ENCODE peak calls at places on chromosomes 2 and 18, in four cellular contexts. F is T-helper 1 cell, P is HL-60, X is H9. T is an unnamed sample.

GRCh38 chr2:150882751-150883520 is 378.7 kb downstream of the RBM43 start:
- DNase-seq in F (no peak), P (no peak), X (no peak), T (no peak)

GRCh38 chr2:109170645-109171044 is 41.6 kb downstream of the SH3RF3 start:
- DNase-seq in F (no peak), P (no peak), X (peak), T (no peak)

GRCh38 chr18:12410121-12410520 is 2.4 kb downstream of the PRELID3A start:
- DNase-seq in F (no peak), P (no peak), X (no peak), T (no peak)

GRCh38 chr2:102082591-102083586 is 59.7 kb upstream of the IL1R1 start:
- DNase-seq in F (no peak), P (peak), X (no peak), T (no peak)

GRCh38 chr2:226855766-226856165 is 19.9 kb downstream of the RHBDD1 start:
- DNase-seq in F (no peak), P (no peak), X (no peak), T (no peak)

GRCh38 chr2:10136187-10136934 is 13.8 kb downstream of the RRM2 start:
- DNase-seq in F (no peak), P (no peak), X (no peak), T (no peak)

GRCh38 chr2:48147719-48148118 is 241.4 kb upstream of the FBXO11 start:
- DNase-seq in F (no peak), P (no peak), X (no peak), T (no peak)

GRCh38 chr2:127149384-127149783 is 42.4 kb upstream of the BIN1 start:
- DNase-seq in F (no peak), P (no peak), X (no peak), T (no peak)

GRCh38 chr2:222939208-222939846 is 78.5 kb downstream of the ACSL3 start:
- DNase-seq in F (no peak), P (peak), X (peak), T (peak)

GRCh38 chr2:27191107-27191829 is 20.6 kb upstream of the ATRAID start:
- DNase-seq in F (no peak), P (peak), X (peak), T (peak)

GRCh38 chr2:189049709-189050108 is 75.5 kb downstream of the COL3A1 start:
- DNase-seq in F (no peak), P (no peak), X (no peak), T (no peak)

GRCh38 chr18:41324020-41324791 is 630.8 kb upstream of the PIK3C3 start:
- DNase-seq in F (no peak), P (no peak), X (no peak), T (no peak)

GRCh38 chr2:150472122-150472899 is 15.2 kb downstream of the RND3 start:
- DNase-seq in F (no peak), P (no peak), X (no peak), T (no peak)

GRCh38 chr2:189679224-189679623 is 4.8 kb downstream of the ANKAR start:
- DNase-seq in F (no peak), P (no peak), X (no peak), T (no peak)

GRCh38 chr2:25620077-25620476 is 53.3 kb downstream of the DTNB start:
- DNase-seq in F (no peak), P (no peak), X (no peak), T (no peak)

GRCh38 chr2:98454500-98455235 is 10.0 kb downstream of the INPP4A start:
- DNase-seq in F (no peak), P (peak), X (no peak), T (no peak)

GRCh38 chr18:62982600-62983251 is 267.4 kb downstream of the PHLPP1 start:
- DNase-seq in F (no peak), P (peak), X (peak), T (peak)

GRCh38 chr2:27946530-27946929 is 56.0 kb downstream of the BABAM2 start:
- DNase-seq in F (no peak), P (no peak), X (no peak), T (no peak)

GRCh38 chr2:61538920-61539559 is 884 bp upstream of the XPO1 start:
- DNase-seq in F (no peak), P (peak), X (peak), T (peak)

GRCh38 chr2:75728614-75729419 is 18.1 kb upstream of the GCFC2 start:
- DNase-seq in F (no peak), P (no peak), X (no peak), T (no peak)

GRCh38 chr2:110979834-110980612 is 140.7 kb upstream of the BCL2L11 start:
- DNase-seq in F (no peak), P (no peak), X (peak), T (no peak)

GRCh38 chr2:21381421-21381820 is 257.7 kb downstream of the TDRD15 start:
- DNase-seq in F (no peak), P (no peak), X (no peak), T (no peak)

T was measured in effector CD8-positive, alpha-beta T cell.